ENCODE peak calls at places on chromosome 3, in ten cellular contexts. J is NCI-H1417; V is left colon; S is GM18507; A is OCI-M1; U is non-pigmented ciliary epithelial cell; O is GM12865; P is coronary artery; T is astrocyte; L is stimulated activated naive B cell treated with anti-CD40 and anti-IgM and Interleukin-4, amounts not matched to agents 10 μg/mL and 1 μg/mL and 100 μg/mL, for 72 hours. D is an unnamed sample.

GRCh38 chr3:43759297-43759782 is 68.6 kb downstream of the ABHD5 start:
- DNase-seq in O (peak), J (no peak), A (no peak), P (no peak), U (no peak), V (no peak), L (no peak), T (peak), S (no peak), D (no peak)

GRCh38 chr3:185503467-185503975 is 4.7 kb upstream of the TMEM41A start:
- DNase-seq in P (no peak), L (no peak), U (no peak), J (no peak), T (no peak), V (peak), A (no peak), O (no peak), S (no peak), D (no peak)

GRCh38 chr3:89116486-89116885 is 9.1 kb downstream of the EPHA3 start:
- DNase-seq in O (no peak), P (no peak), V (no peak), J (no peak), L (no peak), T (peak), U (no peak), S (no peak), A (peak), D (no peak)

GRCh38 chr3:128054363-128054762 is 2.1 kb downstream of the SEC61A1 start:
- DNase-seq in J (no peak), T (peak), O (no peak), S (no peak), L (no peak), V (no peak), A (no peak), P (no peak), U (no peak), D (no peak)

GRCh38 chr3:69354948-69355347 is 30.9 kb downstream of the FRMD4B start:
- DNase-seq in U (no peak), L (no peak), P (no peak), J (no peak), S (no peak), V (no peak), A (no peak), O (no peak), T (peak), D (no peak)

GRCh38 chr3:29201609-29202008 is 79.3 kb upstream of the RBMS3 start:
- DNase-seq in P (no peak), O (no peak), V (no peak), S (no peak), U (no peak), J (no peak), T (no peak), L (no peak), A (no peak), D (no peak)

GRCh38 chr3:184355261-184356012 is 6.0 kb downstream of the CLCN2 start:
- DNase-seq in T (no peak), O (no peak), P (no peak), J (no peak), U (no peak), V (no peak), S (no peak), L (no peak), A (no peak), D (no peak)

GRCh38 chr3:5202267-5202666 is 14.8 kb downstream of the EDEM1 start:
- DNase-seq in J (no peak), P (no peak), T (no peak), A (no peak), V (no peak), O (no peak), U (no peak), L (no peak), S (no peak), D (no peak)